ENCODE peak calls at places on chromosomes 13 and 19, in six cellular contexts. A, Q, M, N, K and O are unnamed samples. For H3K9me3, the result is how much of the 10 kb centered on the place peaks cover.

GRCh38 chr19:49641688-49642487 is at the start of gene SCAF1:
- DNase-seq in A (peak), Q (peak), M (peak), N (peak), K (peak), O (peak)

GRCh38 chr13:114281351-114282142 is at the start of gene UPF3A:
- DNase-seq in A (peak), Q (peak), M (peak), N (peak), K (peak), O (peak)

GRCh38 chr19:33293255-33294057 is 8.9 kb downstream of the CEBPA start:
- DNase-seq in A (no peak), Q (peak), M (no peak), N (no peak), K (no peak), O (no peak)

GRCh38 chr13:73417012-73417615 is 358.3 kb downstream of the KLF5 start:
- DNase-seq in A (no peak), Q (no peak), M (no peak), N (no peak), K (no peak), O (no peak)

GRCh38 chr13:70729369-70729768 is 621.1 kb upstream of the KLHL1 start:
- DNase-seq in A (no peak), Q (no peak), M (no peak), N (no peak), K (no peak), O (no peak)

GRCh38 chr13:41492432-41493267 is 35.3 kb downstream of the RGCC start:
- DNase-seq in A (no peak), Q (no peak), M (no peak), N (no peak), K (peak), O (no peak)

GRCh38 chr19:38699647-38700349 is 44.5 kb downstream of the CAPN12 start:
- DNase-seq in A (no peak), Q (no peak), M (no peak), N (no peak), K (no peak), O (no peak)

GRCh38 chr13:104534847-104535246 is 1468.6 kb upstream of the SLC10A2 start:
- DNase-seq in A (no peak), Q (no peak), M (peak), N (no peak), K (no peak), O (no peak)

GRCh38 chr13:39531646-39532045 is 71.3 kb downstream of the LHFPL6 start:
- DNase-seq in A (no peak), Q (peak), M (no peak), N (no peak), K (no peak), O (no peak)

GRCh38 chr13:90806905-90807304 is 540.6 kb upstream of the MIR17HG start:
- DNase-seq in A (no peak), Q (no peak), M (no peak), N (no peak), K (no peak), O (no peak)

GRCh38 chr19:33890569-33890968 is 93.9 kb downstream of the KCTD15 start:
- DNase-seq in A (no peak), Q (no peak), M (no peak), N (no peak), K (no peak), O (no peak)

GRCh38 chr13:111280226-111280625 is 40.2 kb upstream of the TEX29 start:
- DNase-seq in A (no peak), Q (no peak), M (no peak), N (no peak), K (no peak), O (no peak)

GRCh38 chr19:37982655-37983054 is 75.6 kb downstream of the SIPA1L3 start:
- DNase-seq in A (no peak), Q (no peak), M (no peak), N (no peak), K (no peak), O (no peak)

GRCh38 chr19:56637976-56638555 is 4.9 kb upstream of the SMIM17 start:
- DNase-seq in A (peak), Q (peak), M (peak), N (peak), K (no peak), O (no peak)

GRCh38 chr13:49867834-49868233 is 68.3 kb downstream of the SPRYD7 start:
- DNase-seq in A (no peak), Q (no peak), M (no peak), N (no peak), K (no peak), O (no peak)

GRCh38 chr19:11096210-11096841 is 7.1 kb downstream of the LDLR start:
- DNase-seq in A (peak), Q (peak), M (no peak), N (no peak), K (no peak), O (no peak)

GRCh38 chr19:30447276-30447870 is 75.2 kb downstream of the ZNF536 start:
- DNase-seq in A (no peak), Q (peak), M (no peak), N (no peak), K (no peak), O (no peak)

GRCh38 chr13:110108348-110109139 is 198.4 kb downstream of the COL4A1 start:
- DNase-seq in A (peak), Q (peak), M (peak), N (no peak), K (no peak), O (no peak)

GRCh38 chr13:95256086-95256485 is 45.2 kb downstream of the ABCC4 start:
- DNase-seq in A (no peak), Q (peak), M (no peak), N (no peak), K (no peak), O (no peak)

GRCh38 chr13:92460479-92460878 is 766.1 kb upstream of the GPC6 start:
- DNase-seq in A (no peak), Q (peak), M (no peak), N (no peak), K (no peak), O (no peak)

GRCh38 chr13:48731957-48732569 is 78.3 kb downstream of the CYSLTR2 start:
- DNase-seq in A (peak), Q (no peak), M (peak), N (peak), K (peak), O (peak)

GRCh38 chr13:40452038-40452666 is 214.3 kb downstream of the FOXO1 start:
- DNase-seq in A (no peak), Q (no peak), M (no peak), N (no peak), K (no peak), O (no peak)

GRCh38 chr19:15437355-15438123 is 12.2 kb downstream of the WIZ start:
- DNase-seq in A (no peak), Q (peak), M (no peak), N (no peak), K (no peak), O (no peak)

GRCh38 chr19:13621413-13621812 is 115.1 kb upstream of the CACNA1A start:
- DNase-seq in A (no peak), Q (peak), M (peak), N (no peak), K (no peak), O (no peak)

GRCh38 chr19:5567971-5568407 is 236 bp upstream of the TINCR start:
- DNase-seq in A (no peak), Q (no peak), M (no peak), N (no peak), K (no peak), O (no peak)

GRCh38 chr19:44912854-44913253 is 1.6 kb upstream of the APOC1 start:
- DNase-seq in A (no peak), Q (no peak), M (no peak), N (no peak), K (no peak), O (no peak)

GRCh38 chr19:7007859-7008258 is 13.4 kb downstream of the MBD3L2B start:
- DNase-seq in A (no peak), Q (no peak), M (no peak), N (no peak), K (no peak), O (no peak)
- H3K9me3 ChIP-seq in A (under half), Q (under half), M (under half), N (under half), K (under half), O (under half)

DNA sequence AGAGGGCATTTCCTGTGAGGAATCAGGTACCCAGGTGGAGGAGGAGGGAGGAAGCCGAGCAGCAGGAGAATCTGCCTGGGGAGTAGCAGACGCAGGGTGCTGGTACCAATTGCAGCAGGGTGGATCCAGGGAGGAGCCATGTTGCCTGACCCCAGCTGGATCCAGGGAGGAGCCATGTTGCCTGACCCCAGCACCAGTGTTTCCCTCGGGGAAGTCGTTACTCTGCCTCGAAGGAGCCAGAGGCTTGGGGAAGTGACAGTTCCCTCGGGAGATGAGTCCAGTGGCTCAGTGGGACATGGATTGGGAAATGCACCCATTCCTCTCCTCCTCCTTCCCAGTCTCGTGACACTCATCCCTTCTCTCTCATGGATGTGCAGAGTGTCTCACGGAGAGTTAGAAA is 31.5 kb downstream of the LAIR2 start:
- DNase-seq in A (no peak), Q (no peak), M (no peak), N (no peak), K (no peak), O (no peak)
- H3K9me3 ChIP-seq in A (under half), Q (under half), M (half or more), N (under half), K (under half), O (under half)

DNA sequence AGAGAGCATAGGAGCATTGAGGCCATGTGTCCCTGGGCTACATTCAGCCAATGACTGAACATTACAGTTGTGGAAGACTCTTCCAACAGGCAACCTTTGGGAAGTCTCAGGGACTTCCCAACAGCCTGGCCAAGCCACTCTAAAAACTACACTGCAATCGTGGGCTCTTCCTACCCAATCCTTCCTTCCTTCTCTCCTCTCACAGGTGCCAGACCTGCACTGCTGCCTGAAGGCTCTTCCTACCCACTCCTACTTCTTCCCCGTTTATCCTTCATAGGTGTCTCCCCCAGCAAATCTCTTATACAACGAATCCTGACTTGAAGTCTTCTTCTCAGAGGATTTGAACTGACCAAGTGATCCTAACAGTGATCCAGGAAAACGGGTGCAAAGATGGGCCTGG is 47.1 kb upstream of the MBNL2 start:
- DNase-seq in A (no peak), Q (no peak), M (no peak), N (no peak), K (no peak), O (no peak)
- H3K9me3 ChIP-seq in A (under half), Q (under half), M (under half), N (under half), K (under half), O (under half)

DNA sequence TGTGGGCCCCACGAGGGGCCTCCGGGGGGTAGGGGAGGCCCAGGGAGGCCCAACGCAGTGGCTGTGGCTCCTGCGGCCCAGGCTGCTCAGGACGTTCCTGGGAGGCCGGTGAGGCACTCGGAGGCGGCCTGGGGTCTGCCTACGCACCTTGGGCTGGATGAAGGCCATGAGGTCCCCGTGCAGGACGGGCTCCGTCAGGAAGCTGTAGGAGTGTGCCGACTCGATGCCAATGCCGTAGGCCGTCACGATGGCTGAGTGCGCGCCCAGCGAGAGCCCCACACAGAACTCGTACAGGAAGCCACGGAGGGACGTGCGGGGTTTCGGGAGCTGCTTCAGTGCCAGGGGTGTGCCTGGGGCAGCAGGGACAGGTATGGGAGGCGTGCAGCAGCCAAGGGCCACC is 5.9 kb downstream of the SBK2 start:
- DNase-seq in A (no peak), Q (no peak), M (no peak), N (no peak), K (no peak), O (no peak)
- H3K9me3 ChIP-seq in A (under half), Q (under half), M (under half), N (under half), K (under half), O (under half)

DNA sequence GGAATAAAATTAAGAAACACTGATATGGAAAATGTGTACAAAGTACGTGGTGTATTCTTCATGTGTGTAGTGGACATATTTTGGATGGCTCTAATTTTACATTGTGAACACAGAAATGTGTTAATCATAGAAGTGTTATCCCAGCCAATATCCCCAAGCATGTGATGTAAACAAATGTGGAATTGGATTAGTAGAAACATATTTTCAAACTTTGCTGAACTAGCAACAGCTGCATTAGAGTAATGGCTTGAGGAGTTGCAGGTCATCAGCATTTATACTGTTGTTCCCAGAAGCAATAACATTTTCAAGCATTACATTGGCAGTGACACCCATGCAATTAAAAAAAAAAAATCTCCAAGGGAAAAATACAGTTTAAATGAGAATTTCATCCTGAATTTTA is 600.6 kb downstream of the SLITRK1 start:
- DNase-seq in A (no peak), Q (no peak), M (no peak), N (no peak), K (no peak), O (no peak)
- H3K9me3 ChIP-seq in A (under half), Q (under half), M (under half), N (under half), K (under half), O (under half)

GRCh38 chr13:66716502-66716901 is 513.6 kb downstream of the PCDH9 start:
- DNase-seq in A (no peak), Q (no peak), M (no peak), N (no peak), K (no peak), O (no peak)

DNA sequence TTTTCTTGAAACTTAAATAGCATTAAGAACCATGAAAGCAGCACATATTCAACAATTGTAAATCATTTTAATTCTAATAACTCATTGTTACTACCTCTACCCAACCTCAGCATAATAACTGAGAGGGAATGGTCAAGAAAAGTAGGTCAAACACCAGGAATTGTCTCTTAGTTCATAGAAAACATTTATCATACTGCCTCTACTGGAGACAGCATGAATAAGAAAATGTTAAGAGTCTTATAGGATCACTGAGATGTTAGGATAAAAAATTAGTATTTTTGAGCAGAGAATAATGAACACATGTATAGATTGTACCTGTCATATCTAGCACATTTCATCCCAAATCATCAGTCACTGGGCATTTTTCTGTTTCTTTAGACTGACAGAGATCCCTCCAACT is 515.3 kb downstream of the PCDH9 start:
- DNase-seq in A (no peak), Q (no peak), M (no peak), N (no peak), K (no peak), O (no peak)
- H3K9me3 ChIP-seq in A (under half), Q (under half), M (under half), N (under half), K (under half), O (under half)

DNA sequence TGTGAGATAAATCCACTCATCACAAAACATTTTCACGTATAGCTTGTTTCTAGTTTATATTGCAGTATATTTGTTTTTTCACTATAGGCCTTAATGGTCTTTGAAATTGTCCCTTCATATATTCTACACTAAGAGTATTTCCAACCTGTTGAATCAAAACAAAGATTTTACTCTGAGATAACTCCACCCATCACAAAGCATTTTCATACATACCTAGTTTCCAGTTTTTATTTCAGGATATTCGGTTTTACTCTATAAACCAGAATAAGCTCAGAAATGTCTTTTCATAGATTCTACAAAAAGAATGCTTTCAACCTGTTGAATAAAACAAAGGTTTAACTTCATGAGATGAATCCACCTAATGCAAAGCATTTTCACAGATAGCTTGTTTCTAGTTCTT is 1528.7 kb downstream of the UQCRFS1 start:
- DNase-seq in A (no peak), Q (no peak), M (no peak), N (no peak), K (no peak), O (no peak)
- H3K9me3 ChIP-seq in A (under half), Q (under half), M (half or more), N (under half), K (under half), O (under half)

DNA sequence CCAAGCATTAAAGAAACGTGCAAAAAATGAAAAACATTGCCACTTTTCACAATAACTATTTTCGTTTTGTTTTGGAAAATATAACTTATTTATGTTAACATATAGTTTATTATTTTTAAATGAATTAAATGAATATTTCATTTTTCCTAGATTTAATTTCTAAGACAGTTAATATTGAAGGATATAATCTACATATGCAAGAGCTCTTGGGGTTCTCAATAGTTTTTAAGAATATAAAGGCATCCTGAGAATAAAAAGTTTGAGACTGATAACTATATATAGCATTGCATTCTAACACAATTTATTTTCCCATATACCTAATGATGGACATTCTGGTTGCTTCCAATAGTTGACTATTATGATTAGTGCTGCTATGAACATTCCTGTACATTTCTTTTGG is 19.9 kb downstream of the ZNF461 start:
- DNase-seq in A (no peak), Q (no peak), M (no peak), N (no peak), K (no peak), O (no peak)
- H3K9me3 ChIP-seq in A (half or more), Q (under half), M (under half), N (under half), K (half or more), O (under half)

GRCh38 chr19:22545751-22546150 is 88.4 kb upstream of the ZNF492 start:
- DNase-seq in A (peak), Q (no peak), M (no peak), N (no peak), K (no peak), O (no peak)
- H3K9me3 ChIP-seq in A (under half), Q (under half), M (half or more), N (under half), K (under half), O (under half)

GRCh38 chr13:19156013-19156825 is 25.4 kb downstream of the TUBA3C start:
- DNase-seq in A (no peak), Q (no peak), M (no peak), N (no peak), K (no peak), O (no peak)

GRCh38 chr13:19158526-19158925 is 23.1 kb downstream of the TUBA3C start:
- DNase-seq in A (no peak), Q (no peak), M (no peak), N (no peak), K (no peak), O (no peak)

GRCh38 chr13:19157461-19157860 is 24.2 kb downstream of the TUBA3C start:
- DNase-seq in A (no peak), Q (no peak), M (no peak), N (no peak), K (no peak), O (no peak)

GRCh38 chr13:19159181-19159580 is 22.4 kb downstream of the TUBA3C start:
- DNase-seq in A (no peak), Q (no peak), M (no peak), N (no peak), K (no peak), O (no peak)

DNA sequence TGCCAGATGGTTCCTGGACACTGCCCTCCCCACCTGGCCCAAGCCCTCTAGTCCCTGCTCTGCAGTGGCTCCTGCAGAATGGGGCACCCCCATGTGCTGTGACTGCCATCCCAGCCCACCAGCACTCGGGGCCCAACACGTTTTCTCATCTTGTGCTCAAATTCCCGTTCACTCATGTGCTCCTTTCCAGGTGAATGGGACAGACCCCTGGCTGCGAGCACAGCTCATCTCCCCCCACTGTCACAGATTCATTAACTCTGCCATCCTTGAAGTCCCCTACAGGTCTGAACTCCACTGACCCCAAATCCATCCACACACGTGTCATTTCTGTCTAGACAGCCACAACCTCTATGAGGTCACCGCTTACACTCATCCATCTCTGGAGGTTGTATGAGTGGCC is 23.6 kb downstream of the TUBA3C start:
- DNase-seq in A (no peak), Q (no peak), M (no peak), N (no peak), K (no peak), O (no peak)
- H3K9me3 ChIP-seq in A (under half), Q (under half), M (half or more), N (under half), K (under half), O (under half)